ENCODE peak calls at places on chromosomes 12 and 14, in four cellular contexts. A, U, L and N are unnamed samples.

GRCh38 chr12:79206871-79207270 is 342.3 kb downstream of the SYT1 start:
- DNase-seq in A (no peak), U (peak), L (no peak), N (no peak)

GRCh38 chr12:29943683-29944082 is 159.9 kb upstream of the TMTC1 start:
- DNase-seq in A (no peak), U (no peak), L (no peak), N (no peak)

GRCh38 chr12:105083551-105084105 is 630 bp downstream of the ALDH1L2 start:
- DNase-seq in A (peak), U (peak), L (peak), N (no peak)

GRCh38 chr12:124057691-124058090 is 84.7 kb downstream of the ZNF664 start:
- DNase-seq in A (no peak), U (no peak), L (no peak), N (no peak)

GRCh38 chr12:52235822-52236291 is 2.8 kb downstream of the KRT7 start:
- DNase-seq in A (no peak), U (no peak), L (no peak), N (peak)

GRCh38 chr12:57861967-57862366 is 15.4 kb upstream of the CTDSP2 start:
- DNase-seq in A (no peak), U (no peak), L (no peak), N (no peak)

GRCh38 chr14:22607291-22607690 is 9.2 kb downstream of the ABHD4 start:
- DNase-seq in A (peak), U (no peak), L (no peak), N (no peak)

GRCh38 chr12:131833896-131834641 is 5.9 kb downstream of the MMP17 start:
- DNase-seq in A (no peak), U (no peak), L (no peak), N (no peak)

GRCh38 chr14:89339579-89339978 is 77.5 kb downstream of the FOXN3 start:
- DNase-seq in A (no peak), U (no peak), L (no peak), N (no peak)

GRCh38 chr12:88468546-88468945 is 111.7 kb downstream of the KITLG start:
- DNase-seq in A (no peak), U (no peak), L (no peak), N (no peak)

GRCh38 chr12:5220835-5221234 is 177.2 kb downstream of the KCNA5 start:
- DNase-seq in A (peak), U (no peak), L (no peak), N (no peak)

GRCh38 chr12:6946033-6946919 is 2.5 kb downstream of the C12orf57 start:
- DNase-seq in A (peak), U (peak), L (no peak), N (peak)

GRCh38 chr14:102516531-102517411 is 7.2 kb upstream of the ANKRD9 start:
- DNase-seq in A (peak), U (peak), L (peak), N (no peak)

GRCh38 chr12:108046135-108046534 is 83.0 kb upstream of the WSCD2 start:
- DNase-seq in A (no peak), U (no peak), L (no peak), N (no peak)

GRCh38 chr14:68148763-68149162 is 329.2 kb downstream of the RAD51B start:
- DNase-seq in A (no peak), U (no peak), L (no peak), N (no peak)

GRCh38 chr14:72906316-72906715 is 12.4 kb upstream of the DPF3 start:
- DNase-seq in A (no peak), U (no peak), L (no peak), N (no peak)

GRCh38 chr12:68245071-68246021 is 8.1 kb downstream of the IL22 start:
- DNase-seq in A (no peak), U (no peak), L (no peak), N (no peak)

GRCh38 chr12:57181561-57182155 is 34.2 kb upstream of the LRP1-AS start:
- DNase-seq in A (no peak), U (no peak), L (no peak), N (no peak)